ENCODE peak calls at places on chromosomes 7 and 10, in seven cellular contexts. O is GM12865, B is AG10803, G is A549, J is IMR-90, K is adipocyte, Z is skeletal muscle cell. T is an unnamed sample.

GRCh38 chr10:101694674-101695403 is at the start of gene FBXW4:
- DNase-seq in K (peak), O (peak), J (peak), B (peak), Z (no peak), G (peak), T (peak)

GRCh38 chr7:50667789-50668226 is 102.6 kb upstream of the DDC start:
- DNase-seq in J (peak), O (no peak), B (no peak), G (no peak), Z (no peak), K (peak), T (peak)

GRCh38 chr7:39753823-39754325 is 130.5 kb downstream of the RALA start:
- DNase-seq in B (no peak), J (no peak), O (no peak), Z (no peak), G (no peak), K (no peak), T (no peak)

GRCh38 chr10:79149662-79150443 is 81.1 kb downstream of the ZMIZ1 start:
- DNase-seq in O (peak), Z (no peak), J (peak), K (peak), B (peak), G (peak), T (peak)

GRCh38 chr10:81704596-81704995 is 170.4 kb upstream of the NRG3 start:
- DNase-seq in B (no peak), Z (no peak), G (no peak), J (no peak), O (no peak), K (no peak), T (no peak)

GRCh38 chr10:104274762-104275721 is 6.1 kb downstream of the GSTO2 start:
- DNase-seq in J (no peak), B (peak), G (peak), O (peak), K (peak), Z (no peak), T (peak)

GRCh38 chr7:1997537-1998076 is 235.1 kb downstream of the MAD1L1 start:
- DNase-seq in Z (no peak), O (no peak), B (no peak), G (no peak), J (no peak), K (no peak), T (no peak)

GRCh38 chr7:9324513-9324912 is 891.1 kb downstream of the NXPH1 start:
- DNase-seq in G (no peak), B (no peak), K (no peak), O (no peak), Z (no peak), J (no peak), T (no peak)

GRCh38 chr10:18456984-18457383 is 194.4 kb downstream of the NSUN6 start:
- DNase-seq in G (no peak), Z (no peak), B (no peak), O (peak), J (no peak), K (no peak), T (no peak)

GRCh38 chr7:148699772-148700629 is 1.3 kb downstream of the CUL1 start:
- DNase-seq in G (peak), J (peak), K (peak), Z (no peak), O (peak), B (peak), T (peak)

GRCh38 chr10:52677087-52677486 is 95.5 kb downstream of the MBL2 start:
- DNase-seq in Z (no peak), B (peak), K (peak), G (no peak), O (no peak), J (no peak), T (peak)

GRCh38 chr7:87213801-87214200 is 5.7 kb downstream of the TMEM243 start:
- DNase-seq in Z (no peak), G (no peak), K (no peak), J (no peak), O (no peak), B (peak), T (no peak)

GRCh38 chr7:109552017-109552416 is 982.3 kb downstream of the DNAJB9 start:
- DNase-seq in B (no peak), O (no peak), Z (no peak), J (no peak), K (no peak), G (peak), T (no peak)

GRCh38 chr7:107660381-107661080 is at the start of gene SLC26A4:
- DNase-seq in O (peak), J (no peak), G (no peak), Z (no peak), K (peak), B (no peak), T (no peak)

GRCh38 chr10:78508955-78509354 is 475.3 kb downstream of the RPS24 start:
- DNase-seq in B (no peak), O (no peak), K (no peak), J (no peak), Z (no peak), G (no peak), T (no peak)

GRCh38 chr7:46881507-46882127 is 700.3 kb downstream of the TNS3 start:
- DNase-seq in Z (no peak), J (no peak), G (peak), K (no peak), B (no peak), O (no peak), T (no peak)

GRCh38 chr10:22601618-22602017 is 112.8 kb downstream of the PIP4K2A start:
- DNase-seq in O (no peak), G (no peak), K (no peak), B (no peak), Z (no peak), J (no peak), T (no peak)

GRCh38 chr10:4512557-4513286 is 313.3 kb upstream of the AKR1E2 start:
- DNase-seq in K (peak), Z (peak), O (peak), G (peak), J (peak), B (peak), T (peak)

GRCh38 chr7:155547161-155547791 is 917 bp upstream of the CNPY1 start:
- DNase-seq in J (no peak), B (no peak), K (no peak), G (no peak), O (no peak), Z (no peak), T (no peak)

DNA sequence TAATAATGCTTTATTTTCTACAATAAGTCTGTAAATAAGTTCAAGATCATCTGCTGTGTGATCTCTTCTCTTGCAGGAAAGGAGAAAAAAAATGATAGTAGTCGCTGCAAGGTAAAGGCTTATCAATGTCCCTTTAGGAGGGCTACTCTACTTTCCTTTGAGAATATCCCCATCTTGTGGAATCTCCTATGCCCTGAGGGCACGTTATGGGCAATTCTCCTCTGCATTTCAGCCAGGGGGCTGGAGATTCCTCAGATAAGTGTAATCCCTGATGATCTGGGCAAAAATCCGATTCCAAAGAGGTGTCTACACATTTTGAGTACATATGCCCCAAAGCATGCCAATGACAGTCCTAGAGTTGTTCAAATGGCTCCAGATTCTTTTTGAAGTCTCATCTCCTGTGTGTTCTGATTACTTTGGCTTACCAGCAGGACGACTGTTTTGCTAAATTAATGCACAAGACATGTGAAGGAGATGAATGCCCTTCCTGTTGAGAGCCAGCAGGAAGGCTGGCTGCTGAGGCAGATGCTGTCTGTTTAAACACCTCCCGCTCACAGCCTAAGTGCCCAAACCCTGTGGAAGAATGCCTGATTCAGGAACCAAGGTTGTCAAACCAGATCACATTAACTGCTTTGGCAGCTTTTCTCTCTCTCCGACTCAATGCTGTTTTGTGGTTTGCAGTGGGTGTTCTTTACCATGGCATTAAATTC is 171.2 kb upstream of the COL1A2 start:
- DNase-seq in Z (no peak), J (peak), O (peak), G (peak), K (peak), B (peak), T (peak)
- H3K4me3 ChIP-seq in Z (no peak), J (no peak), O (no peak), G (no peak), K (no peak), B (no peak), T (no peak)

GRCh38 chr7:94348142-94348541 is 46.6 kb upstream of the COL1A2 start:
- DNase-seq in O (no peak), J (peak), G (no peak), K (peak), Z (peak), B (peak), T (peak)

GRCh38 chr7:94354950-94355349 is 39.7 kb upstream of the COL1A2 start:
- DNase-seq in G (no peak), K (peak), J (no peak), B (no peak), O (no peak), Z (no peak), T (no peak)

GRCh38 chr7:94350729-94351128 is 44.0 kb upstream of the COL1A2 start:
- DNase-seq in Z (no peak), J (no peak), B (no peak), K (no peak), O (no peak), G (no peak), T (no peak)

GRCh38 chr7:94352854-94353253 is 41.8 kb upstream of the COL1A2 start:
- DNase-seq in B (no peak), O (no peak), K (no peak), G (no peak), Z (no peak), J (no peak), T (no peak)

DNA sequence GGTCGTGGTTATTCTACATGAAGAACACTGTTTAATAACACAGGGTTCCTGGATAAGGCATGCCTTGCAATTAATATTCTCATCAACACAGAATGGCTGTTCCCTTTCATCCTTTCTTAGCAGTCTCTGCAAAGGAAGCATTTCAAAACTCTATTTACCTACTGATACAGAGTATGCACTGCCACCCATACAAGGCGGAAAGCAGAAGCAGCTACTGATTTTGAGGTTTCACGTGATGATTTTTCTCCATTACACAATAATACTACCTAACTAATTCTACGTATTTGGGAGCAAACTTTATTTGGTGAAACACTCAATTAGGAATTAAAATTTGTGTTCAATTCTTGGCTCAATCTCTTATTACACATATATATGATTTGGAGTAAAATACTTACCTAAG is 43.0 kb upstream of the COL1A2 start:
- DNase-seq in Z (no peak), J (no peak), G (no peak), B (no peak), O (no peak), K (no peak), T (no peak)
- H3K4me3 ChIP-seq in Z (no peak), J (no peak), G (no peak), B (no peak), O (no peak), K (no peak), T (no peak)

DNA sequence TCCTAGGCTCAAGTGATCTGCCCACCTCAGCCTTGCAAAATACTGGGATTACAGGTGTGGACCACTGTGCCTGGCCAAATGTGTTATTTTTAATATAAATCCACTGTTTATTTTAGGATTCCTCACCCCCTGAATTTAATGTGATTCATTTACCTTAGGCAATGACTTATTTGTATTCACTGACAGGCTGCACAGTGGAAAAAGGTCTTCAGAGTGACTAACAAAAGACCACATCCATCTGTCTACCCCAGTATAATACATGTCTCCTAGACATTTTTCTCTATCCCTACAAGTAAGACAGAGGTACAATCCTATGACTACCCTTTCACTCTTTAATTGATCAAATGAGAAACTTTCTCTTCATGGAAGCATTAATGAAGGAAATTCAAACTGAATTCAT is 230.2 kb downstream of the AHR start:
- DNase-seq in O (no peak), J (peak), G (no peak), B (no peak), Z (no peak), K (no peak), T (no peak)
- H3K4me3 ChIP-seq in O (no peak), J (no peak), G (no peak), B (no peak), Z (no peak), K (no peak), T (no peak)

GRCh38 chr10:96673318-96674099 is 46.8 kb downstream of the PIK3AP1 start:
- DNase-seq in O (peak), B (peak), G (peak), K (peak), Z (no peak), J (peak), T (peak)
- H3K4me3 ChIP-seq in O (no peak), B (peak), G (no peak), K (no peak), Z (no peak), J (no peak), T (no peak)

T was measured in cardiac fibroblast.